ENCODE peak calls at places on chromosomes 12 and 14, in six cellular contexts. K is HCT116, G is suprapubic skin, X is Peyer's patch, L is A549, T is H1. D is an unnamed sample.

GRCh38 chr12:52361553-52361952 is 5.7 kb downstream of the KRT85 start:
- DNase-seq in K (no peak), G (no peak), X (no peak), L (no peak), T (no peak), D (no peak)

GRCh38 chr12:30977124-30977523 is 50.6 kb downstream of the TSPAN11 start:
- DNase-seq in K (no peak), G (no peak), X (no peak), L (no peak), T (no peak), D (no peak)

GRCh38 chr12:86826051-86826450 is 569.9 kb upstream of the MGAT4C start:
- DNase-seq in K (no peak), G (no peak), X (no peak), L (no peak), T (no peak), D (no peak)

GRCh38 chr12:67813509-67813908 is 165.0 kb downstream of the DYRK2 start:
- DNase-seq in K (no peak), G (no peak), X (no peak), L (no peak), T (no peak), D (no peak)

GRCh38 chr14:95876769-95877490 is at the start of gene TUNAR:
- DNase-seq in K (no peak), G (no peak), X (no peak), L (no peak), T (no peak), D (no peak)

GRCh38 chr12:66647034-66647691 is 31.7 kb downstream of the GRIP1 start:
- DNase-seq in K (no peak), G (no peak), X (no peak), L (no peak), T (no peak), D (no peak)

GRCh38 chr12:57430117-57430930 is 519 bp downstream of the R3HDM2 start:
- DNase-seq in K (no peak), G (peak; percentile 83), X (no peak), L (peak; percentile 50), T (no peak), D (peak; percentile 27)

GRCh38 chr12:5254703-5255102 is 177.2 kb upstream of the NTF3 start:
- DNase-seq in K (no peak), G (no peak), X (no peak), L (no peak), T (no peak), D (no peak)

GRCh38 chr12:58927112-58927511 is 6.8 kb upstream of the LRIG3 start:
- DNase-seq in K (no peak), G (no peak), X (no peak), L (no peak), T (no peak), D (no peak)

GRCh38 chr12:80936353-80936641 is 1.4 kb downstream of the LIN7A start:
- DNase-seq in K (no peak), G (no peak), X (no peak), L (no peak), T (no peak), D (no peak)

GRCh38 chr12:113818833-113819232 is 147.3 kb downstream of the RBM19 start:
- DNase-seq in K (no peak), G (no peak), X (no peak), L (peak; percentile 28), T (peak; percentile 23), D (no peak)

GRCh38 chr12:63869656-63870055 is 25.2 kb downstream of the SRGAP1 start:
- DNase-seq in K (no peak), G (no peak), X (no peak), L (no peak), T (no peak), D (no peak)

GRCh38 chr14:100027771-100028490 is 37.3 kb upstream of the EVL start:
- DNase-seq in K (no peak), G (no peak), X (no peak), L (no peak), T (no peak), D (no peak)

GRCh38 chr14:68295316-68295816 is 475.8 kb downstream of the RAD51B start:
- DNase-seq in K (peak; percentile 15), G (no peak), X (peak; percentile 57), L (no peak), T (no peak), D (no peak)

DNA sequence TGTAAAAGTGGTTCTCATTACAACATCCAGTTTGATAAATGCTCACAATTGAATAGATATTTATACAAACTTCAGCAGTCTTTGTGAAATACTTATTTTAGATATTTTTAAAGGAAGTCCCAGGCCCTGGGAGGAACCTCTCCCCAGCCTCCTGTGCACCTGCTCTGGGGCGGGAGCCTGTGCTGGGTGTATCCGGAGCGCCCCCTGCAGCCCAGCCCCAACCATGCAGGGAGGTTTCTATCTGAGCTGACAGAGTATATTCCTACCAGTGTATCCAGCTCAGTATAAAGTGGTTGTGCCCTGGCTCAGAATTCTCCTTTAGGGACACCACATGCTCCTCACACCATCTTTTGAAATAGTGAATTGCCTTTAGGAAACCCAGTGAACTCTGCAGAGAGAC is 851.8 kb downstream of the TMEM121 start:
- DNase-seq in K (no peak), G (no peak), X (no peak), L (no peak), T (no peak), D (no peak)
- TF ChIP-seq POLR2A in K (no peak), G (no peak), X (no peak), L (no peak), T (no peak), D (no peak)

GRCh38 chr12:39145175-39145999 is 240.0 kb upstream of the CPNE8 start:
- DNase-seq in K (no peak), G (no peak), X (peak; percentile 66), L (peak; percentile 64), T (no peak), D (no peak)
- TF ChIP-seq CTCF in K (peak; percentile 42), G (no peak), X (peak; percentile 84), L (peak; percentile 78), T (peak; percentile 66), D (no peak)

DNA sequence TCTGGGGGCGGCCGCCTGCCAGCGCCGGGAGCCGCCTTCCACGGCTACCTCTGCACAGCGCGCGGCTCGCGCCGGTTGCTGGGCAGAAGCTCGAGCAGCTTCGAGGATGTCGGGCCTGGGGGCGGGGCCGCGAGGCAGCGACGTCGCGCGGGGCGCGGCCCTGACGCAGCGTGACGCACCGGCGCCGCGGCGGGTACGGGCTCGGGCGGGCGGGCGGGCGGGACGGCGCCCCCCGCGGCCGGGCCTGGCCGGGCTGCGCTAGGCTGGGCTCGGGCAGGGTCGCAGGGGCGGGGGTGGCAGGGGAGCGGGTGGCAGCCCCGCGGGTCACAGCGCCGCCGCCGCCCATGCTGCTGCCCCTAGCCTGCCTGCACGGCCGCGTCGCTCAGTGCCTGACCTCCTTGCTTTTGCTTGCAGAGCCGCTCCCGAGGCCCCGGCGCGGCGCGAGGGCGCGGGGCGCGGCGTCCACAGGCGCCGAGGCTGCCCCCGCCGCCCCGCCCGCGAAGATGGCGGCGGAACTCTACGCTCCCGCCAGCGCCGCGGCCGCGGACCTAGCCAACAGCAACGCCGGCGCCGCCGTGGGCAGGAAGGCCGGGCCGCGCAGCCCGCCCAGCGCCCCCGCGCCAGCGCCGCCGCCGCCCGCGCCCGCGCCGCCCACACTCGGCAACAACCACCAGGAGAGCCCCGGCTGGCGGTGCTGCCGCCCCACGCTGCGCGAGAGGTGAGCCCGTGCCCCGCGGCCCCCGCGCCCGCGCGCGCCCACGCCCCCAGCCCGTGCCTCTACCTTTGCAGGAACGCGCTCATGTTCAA is at the start of gene BTBD6:
- DNase-seq in K (peak; percentile 61), G (peak; percentile 88), X (peak; percentile 93), L (peak; percentile 85), T (peak; percentile 33), D (peak; percentile 72)
- TF ChIP-seq POLR2A in K (no peak), G (no peak), X (peak; percentile 81), L (peak; percentile 66), T (peak; percentile 37), D (no peak)

GRCh38 chr12:100987552-100988277 is 193.1 kb downstream of the ANO4 start:
- DNase-seq in K (peak; percentile 19), G (no peak), X (no peak), L (peak; percentile 21), T (no peak), D (no peak)
- TF ChIP-seq CTCF in K (peak; percentile 68), G (no peak), X (peak; percentile 26), L (no peak), T (peak; percentile 62), D (no peak)

GRCh38 chr12:6450091-6450868 is 1.6 kb upstream of the TAPBPL start:
- DNase-seq in K (no peak), G (no peak), X (no peak), L (no peak), T (no peak), D (peak; percentile 79)

GRCh38 chr12:6452245-6452731 is 446 bp downstream of the TAPBPL start:
- DNase-seq in K (no peak), G (no peak), X (peak; percentile 70), L (no peak), T (no peak), D (no peak)

GRCh38 chr12:6450869-6451347 is 934 bp upstream of the TAPBPL start:
- DNase-seq in K (no peak), G (no peak), X (no peak), L (no peak), T (no peak), D (peak; percentile 89)

GRCh38 chr12:6452908-6453630 is 1.2 kb downstream of the TAPBPL start:
- DNase-seq in K (no peak), G (no peak), X (peak; percentile 66), L (no peak), T (no peak), D (no peak)

GRCh38 chr12:6451348-6452244 is at the start of gene TAPBPL:
- DNase-seq in K (no peak), G (no peak), X (peak; percentile 89), L (peak; percentile 62), T (no peak), D (peak; percentile 95)
- TF ChIP-seq POLR2A in K (no peak), G (no peak), X (peak; percentile 52), L (peak; percentile 22), T (no peak), D (no peak)